ENCODE peak calls at places on chromosomes 11 and 22, in ten cellular contexts. A, P, L, E, U, F, K, D, H and N are unnamed samples.

GRCh38 chr11:111585371-111585770 is 16.9 kb upstream of the SIK2 start:
- DNase-seq in E (peak), H (peak), F (no peak), K (no peak), L (peak), P (no peak), D (peak), A (no peak), U (peak), N (no peak)

GRCh38 chr11:27468643-27469332 is 3.8 kb downstream of the LGR4 start:
- DNase-seq in H (no peak), A (no peak), L (peak), E (no peak), P (peak), K (no peak), D (no peak), F (no peak), U (peak), N (peak)

GRCh38 chr22:11627798-11628650 is 3900.0 kb upstream of the OR11H1 start:
- DNase-seq in U (no peak), A (no peak), K (peak), F (peak), D (no peak), H (no peak), E (no peak), L (no peak), P (no peak), N (no peak)

GRCh38 chr11:86524603-86525352 is 147.6 kb downstream of the ME3 start:
- DNase-seq in L (peak), D (no peak), P (no peak), F (no peak), A (no peak), E (peak), U (peak), H (peak), K (no peak), N (no peak)

GRCh38 chr11:36657610-36658225 is 59.7 kb upstream of the RAG2 start:
- DNase-seq in D (no peak), F (no peak), K (no peak), H (peak), P (no peak), A (no peak), E (no peak), L (no peak), U (no peak), N (no peak)

GRCh38 chr11:126477526-126478275 is 122.2 kb downstream of the ST3GAL4 start:
- DNase-seq in F (no peak), E (no peak), K (no peak), P (no peak), A (no peak), D (no peak), U (no peak), H (no peak), L (no peak), N (no peak)

GRCh38 chr22:36383110-36383581 is 4.6 kb downstream of the MYH9 start:
- DNase-seq in D (no peak), P (no peak), A (peak), U (peak), L (peak), E (peak), K (no peak), H (peak), F (no peak), N (no peak)

GRCh38 chr11:120523196-120523595 is 11.6 kb downstream of the GRIK4 start:
- DNase-seq in L (no peak), D (peak), K (no peak), A (no peak), E (no peak), F (no peak), H (no peak), U (no peak), P (no peak), N (no peak)

GRCh38 chr11:95762513-95762912 is 27.1 kb downstream of the FAM76B start:
- DNase-seq in H (no peak), P (no peak), L (no peak), D (no peak), A (no peak), K (no peak), E (no peak), F (no peak), U (peak), N (no peak)

GRCh38 chr11:121626507-121626875 is 173.7 kb upstream of the SORL1-AS1 start:
- DNase-seq in P (no peak), D (no peak), E (no peak), A (no peak), U (no peak), K (no peak), H (no peak), L (no peak), F (no peak), N (no peak)

GRCh38 chr11:92329644-92330043 is 105.0 kb downstream of the FAT3 start:
- DNase-seq in U (peak), E (peak), P (no peak), D (no peak), L (peak), K (no peak), A (no peak), F (no peak), H (peak), N (no peak)

GRCh38 chr11:97786961-97787360 is 1233.8 kb upstream of the CNTN5 start:
- DNase-seq in D (no peak), E (no peak), H (no peak), F (no peak), P (no peak), K (no peak), L (no peak), U (no peak), A (no peak), N (no peak)

DNA sequence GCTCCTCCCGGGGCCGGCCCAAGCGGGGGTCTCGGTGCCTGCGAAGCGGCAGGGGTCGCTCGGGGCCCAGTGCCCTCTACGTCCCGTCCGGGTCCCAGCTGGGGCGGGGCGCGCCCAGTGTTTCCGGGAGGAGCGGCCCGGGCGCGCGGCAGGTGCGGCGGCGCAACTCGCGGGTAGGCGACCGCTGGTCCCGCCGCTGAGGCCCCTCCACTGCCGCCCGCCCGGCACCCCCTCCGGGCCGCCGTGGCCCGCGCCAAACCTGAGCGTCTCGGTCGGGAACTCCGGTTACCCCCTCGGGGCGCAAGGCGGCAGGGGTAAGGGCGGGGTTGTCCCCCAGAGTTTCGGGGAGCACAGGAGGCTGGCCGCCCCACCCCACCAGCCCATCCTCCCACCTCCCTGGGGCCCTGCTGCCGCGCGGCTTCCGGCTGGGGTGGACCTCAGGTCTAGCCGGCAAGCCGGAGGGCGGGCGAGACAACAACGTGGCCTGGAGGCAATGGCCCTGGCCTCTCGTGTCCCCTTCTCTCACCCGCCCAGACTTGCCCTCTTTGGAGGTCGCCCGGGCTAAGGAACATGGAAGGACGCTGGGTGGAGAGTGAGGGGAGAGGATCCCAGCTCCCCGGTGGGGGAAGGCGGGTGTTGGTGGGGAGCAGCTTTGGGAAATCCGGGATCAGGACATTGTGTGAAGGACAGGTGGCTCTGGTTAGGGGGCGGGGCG is 416 bp upstream of the CRACR2B start:
- DNase-seq in H (no peak), P (peak), E (no peak), K (no peak), F (no peak), U (no peak), L (no peak), D (no peak), A (peak), N (no peak)
- H3K4me3 ChIP-seq in H (no peak), P (peak), E (peak), K (no peak), F (peak), U (no peak), L (peak), D (peak), A (peak), N (peak)

GRCh38 chr11:563812-564578 is 3.2 kb downstream of the RASSF7 start:
- DNase-seq in D (no peak), E (no peak), F (peak), H (no peak), K (peak), P (no peak), U (no peak), A (no peak), L (no peak), N (no peak)

GRCh38 chr11:560305-561147 is at the start of the genes LMNTD2 and RASSF7:
- DNase-seq in E (peak), F (peak), H (peak), L (peak), U (peak), K (peak), P (peak), D (peak), A (peak), N (no peak)

GRCh38 chr11:563066-563811 is 2.5 kb downstream of the RASSF7 start:
- DNase-seq in A (no peak), F (no peak), K (peak), E (no peak), P (no peak), D (no peak), H (no peak), L (no peak), U (no peak), N (no peak)

GRCh38 chr11:561148-562003 is 606 bp downstream of the RASSF7 start:
- DNase-seq in L (no peak), K (peak), U (no peak), A (no peak), D (peak), P (no peak), F (no peak), E (no peak), H (no peak), N (no peak)

GRCh38 chr11:562046-562645 is 1.4 kb downstream of the RASSF7 start:
- DNase-seq in F (no peak), E (no peak), P (no peak), K (peak), H (no peak), A (no peak), L (no peak), U (no peak), D (no peak), N (no peak)
- H3K4me3 ChIP-seq in F (peak), E (no peak), P (peak), K (peak), H (no peak), A (peak), L (no peak), U (no peak), D (peak), N (peak)

GRCh38 chr11:16603245-16603644 is 135.2 kb upstream of the C11orf58 start:
- DNase-seq in P (peak), E (no peak), U (no peak), A (no peak), K (no peak), F (no peak), H (no peak), L (peak), D (no peak), N (no peak)

GRCh38 chr11:16605440-16605970 is 132.9 kb upstream of the C11orf58 start:
- DNase-seq in F (no peak), H (peak), K (peak), L (peak), E (peak), A (no peak), D (no peak), U (peak), P (peak), N (no peak)

GRCh38 chr11:16603890-16604783 is 134.3 kb upstream of the C11orf58 start:
- DNase-seq in K (peak), E (peak), P (peak), U (peak), A (no peak), L (peak), D (peak), F (no peak), H (peak), N (no peak)

GRCh38 chr11:16605971-16606783 is 132.3 kb upstream of the C11orf58 start:
- DNase-seq in H (peak), U (peak), F (peak), K (peak), P (peak), E (peak), L (peak), A (peak), D (peak), N (peak)

DNA sequence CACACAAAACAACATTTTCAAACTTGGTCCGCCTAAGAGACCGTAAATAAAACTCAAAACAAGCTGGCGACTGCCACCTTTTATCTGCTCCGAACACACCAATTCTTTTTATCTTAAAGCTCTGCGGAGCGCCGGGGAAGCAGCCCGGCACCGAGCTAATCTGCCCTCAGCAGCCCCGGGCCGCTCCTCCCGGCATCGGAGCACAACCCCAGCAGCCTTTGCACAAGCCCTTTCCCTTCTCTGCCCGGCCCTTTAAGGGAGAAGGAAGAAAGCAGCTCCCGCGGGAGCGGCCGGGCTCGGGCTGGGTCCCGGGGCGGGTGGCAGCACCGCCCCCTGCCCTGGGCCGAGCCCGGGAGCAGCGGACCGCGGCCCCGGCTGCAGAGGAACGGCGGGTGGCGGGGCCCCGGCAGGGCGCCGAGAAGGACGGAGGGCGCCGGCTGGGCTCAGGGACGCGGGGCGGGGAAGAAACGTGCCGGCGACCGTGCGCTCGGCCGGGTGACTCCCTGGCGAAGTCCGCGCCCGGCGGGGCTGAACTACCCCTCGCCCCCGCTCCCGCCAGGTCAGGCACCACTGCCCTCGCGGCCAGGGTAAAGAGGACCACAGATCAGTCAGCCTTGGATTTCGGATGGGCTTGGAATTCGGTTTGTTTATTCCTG is 133.5 kb upstream of the C11orf58 start:
- DNase-seq in U (peak), D (peak), E (peak), H (peak), F (no peak), A (no peak), K (peak), P (peak), L (peak), N (no peak)
- H3K4me3 ChIP-seq in U (peak), D (peak), E (peak), H (peak), F (peak), A (no peak), K (peak), P (peak), L (peak), N (peak)

GRCh38 chr22:48591286-48592065 is 1236.2 kb downstream of the BRD1 start:
- DNase-seq in K (peak), D (no peak), L (no peak), U (no peak), F (no peak), H (no peak), E (no peak), P (no peak), A (no peak), N (no peak)

GRCh38 chr22:48592488-48592887 is 1235.2 kb downstream of the BRD1 start:
- DNase-seq in L (no peak), H (no peak), F (no peak), D (no peak), U (no peak), K (peak), P (no peak), E (no peak), A (no peak), N (no peak)

GRCh38 chr22:48593551-48593950 is 1234.1 kb downstream of the BRD1 start:
- DNase-seq in E (no peak), D (no peak), A (no peak), F (no peak), L (no peak), U (no peak), P (no peak), H (no peak), K (peak), N (no peak)

GRCh38 chr22:48592931-48593330 is 1234.7 kb downstream of the BRD1 start:
- DNase-seq in H (no peak), P (no peak), L (no peak), A (no peak), D (no peak), F (no peak), E (no peak), U (no peak), K (peak), N (no peak)

GRCh38 chr22:48592066-48592345 is 1235.7 kb downstream of the BRD1 start:
- DNase-seq in K (no peak), U (no peak), E (no peak), F (no peak), P (no peak), A (no peak), H (no peak), D (no peak), L (no peak), N (no peak)
- H3K4me3 ChIP-seq in K (no peak), U (no peak), E (no peak), F (no peak), P (no peak), A (no peak), H (no peak), D (no peak), L (no peak), N (no peak)

DNA sequence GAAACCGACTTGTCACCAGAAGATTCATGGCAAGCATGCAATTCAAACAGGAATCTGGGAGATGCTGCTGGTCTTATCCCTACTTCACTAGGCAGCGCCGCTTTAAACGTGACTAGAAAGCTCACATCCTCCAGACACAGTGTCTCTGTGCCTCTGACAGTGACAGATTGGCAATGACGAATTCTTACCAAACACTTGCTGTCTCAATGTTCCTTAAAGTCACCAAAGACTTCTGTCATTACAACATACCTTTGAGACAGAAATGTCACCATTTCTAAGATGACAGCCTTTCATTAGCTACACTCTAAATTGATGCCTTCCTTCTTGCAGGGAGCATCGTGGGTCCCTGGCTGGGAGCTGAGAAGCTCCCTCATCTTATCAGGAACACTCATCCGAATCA is 197.8 kb downstream of the CWF19L2 start:
- DNase-seq in U (no peak), D (no peak), L (peak), K (no peak), H (no peak), A (no peak), P (no peak), E (no peak), F (no peak), N (no peak)
- H3K4me3 ChIP-seq in U (no peak), D (no peak), L (no peak), K (no peak), H (no peak), A (no peak), P (no peak), E (no peak), F (no peak), N (no peak)

GRCh38 chr22:18116634-18117033 is 6.0 kb downstream of the TUBA8 start:
- DNase-seq in H (no peak), U (no peak), E (no peak), A (no peak), F (no peak), L (no peak), K (no peak), D (no peak), P (no peak), N (no peak)
- H3K4me3 ChIP-seq in H (no peak), U (no peak), E (no peak), A (no peak), F (no peak), L (no peak), K (no peak), D (no peak), P (no peak), N (no peak)

GRCh38 chr11:80822248-80822647 is 1381.4 kb upstream of the TENM4 start:
- DNase-seq in F (no peak), P (no peak), A (no peak), E (no peak), L (no peak), K (no peak), D (no peak), U (no peak), H (no peak), N (no peak)
- H3K4me3 ChIP-seq in F (no peak), P (no peak), A (no peak), E (no peak), L (no peak), K (no peak), D (no peak), U (no peak), H (no peak), N (no peak)

GRCh38 chr22:38471237-38471636 is 3.3 kb downstream of the KDELR3 start:
- DNase-seq in L (no peak), A (no peak), E (no peak), D (peak), U (no peak), F (no peak), K (peak), H (no peak), P (no peak), N (no peak)

GRCh38 chr22:38468761-38469305 is 937 bp downstream of the KDELR3 start:
- DNase-seq in A (no peak), U (no peak), H (no peak), K (peak), P (no peak), E (no peak), D (peak), L (no peak), F (no peak), N (no peak)

GRCh38 chr22:38467438-38467903 is 425 bp upstream of the KDELR3 start:
- DNase-seq in E (no peak), P (no peak), H (no peak), D (no peak), K (no peak), L (no peak), U (no peak), F (no peak), A (no peak), N (no peak)

GRCh38 chr22:38467904-38468760 is at the start of gene KDELR3:
- DNase-seq in U (peak), P (peak), L (peak), E (peak), H (peak), F (no peak), K (peak), A (no peak), D (peak), N (no peak)

DNA sequence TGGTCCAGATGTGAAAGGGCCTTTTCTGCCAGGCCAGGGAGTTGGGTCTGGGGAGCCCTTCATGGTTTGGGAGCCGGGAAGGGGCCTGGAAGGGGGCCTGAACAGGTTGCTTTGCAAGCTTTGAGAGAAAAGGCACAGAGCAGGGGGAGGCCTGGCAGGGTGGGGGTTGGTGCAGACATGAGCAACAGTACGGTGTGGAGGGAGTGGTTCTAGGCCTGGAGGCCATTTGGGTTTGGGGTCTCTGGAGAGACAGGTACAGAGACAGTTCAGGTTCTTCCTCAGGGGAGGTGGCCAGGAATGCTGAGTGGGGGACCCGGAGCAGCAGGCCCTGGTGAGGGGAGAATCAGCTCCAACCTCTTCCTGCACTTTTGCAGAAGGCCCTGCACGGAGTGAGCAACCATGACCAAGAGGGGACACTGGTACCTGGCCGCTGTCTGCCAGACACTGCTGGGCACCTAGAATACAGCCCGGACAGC is 1.4 kb downstream of the KDELR3 start:
- DNase-seq in D (peak), A (no peak), P (no peak), U (no peak), F (no peak), K (peak), E (no peak), L (no peak), H (no peak), N (no peak)
- H3K4me3 ChIP-seq in D (no peak), A (no peak), P (no peak), U (peak), F (no peak), K (no peak), E (peak), L (peak), H (peak), N (peak)